ENCODE peak calls at places on chromosomes 11 and 22, in nine cellular contexts. M is coronary artery, J is stomach, F is A549, Q is heart left ventricle, L is GM12865, T is cardiac muscle cell, B is right lobe of liver, S is fibroblast of mammary gland. U is an unnamed sample.

GRCh38 chr11:68905421-68906360 is 2.0 kb downstream of the IGHMBP2 start:
- DNase-seq in M (no peak), J (no peak), F (no peak), Q (no peak), L (no peak), T (no peak), B (no peak), S (no peak), U (no peak)

GRCh38 chr22:30605449-30606110 is 1.4 kb upstream of the TCN2 start:
- DNase-seq in M (no peak), J (peak; percentile 63), F (peak; percentile 69), Q (peak; percentile 54), L (peak; percentile 74), T (peak; percentile 61), B (peak; percentile 54), S (peak; percentile 59), U (peak; percentile 33)

GRCh38 chr11:19676508-19677379 is 35.9 kb upstream of the NAV2 start:
- DNase-seq in M (no peak), J (no peak), F (no peak), Q (peak; percentile 41), L (no peak), T (peak; percentile 46), B (no peak), S (no peak), U (no peak)

GRCh38 chr11:18721576-18722292 is 4.3 kb downstream of the IGSF22 start:
- DNase-seq in M (no peak), J (peak; percentile 40), F (peak; percentile 75), Q (no peak), L (peak; percentile 58), T (peak; percentile 57), B (no peak), S (peak; percentile 54), U (no peak)

GRCh38 chr11:14393129-14393528 is 34.1 kb upstream of the RRAS2 start:
- DNase-seq in M (no peak), J (no peak), F (no peak), Q (no peak), L (no peak), T (no peak), B (no peak), S (no peak), U (no peak)

GRCh38 chr11:2089536-2090165 is 49.5 kb downstream of the IGF2 start:
- DNase-seq in M (no peak), J (peak; percentile 24), F (peak; percentile 70), Q (peak; percentile 11), L (peak; percentile 50), T (peak; percentile 28), B (no peak), S (peak; percentile 28), U (no peak)

GRCh38 chr11:115701284-115701875 is 197.2 kb upstream of the CADM1 start:
- DNase-seq in M (no peak), J (no peak), F (no peak), Q (peak; percentile 45), L (no peak), T (no peak), B (no peak), S (no peak), U (no peak)

GRCh38 chr11:71115770-71116434 is 136.5 kb downstream of the SHANK2 start:
- DNase-seq in M (no peak), J (no peak), F (no peak), Q (no peak), L (no peak), T (peak; percentile 66), B (no peak), S (peak; percentile 8), U (no peak)

GRCh38 chr11:123080023-123080422 is 18.1 kb upstream of the HSPA8 start:
- DNase-seq in M (no peak), J (no peak), F (no peak), Q (no peak), L (no peak), T (no peak), B (no peak), S (no peak), U (no peak)

GRCh38 chr11:94147433-94147845 is 18.8 kb downstream of the PANX1 start:
- DNase-seq in M (no peak), J (no peak), F (no peak), Q (no peak), L (no peak), T (no peak), B (no peak), S (no peak), U (no peak)

GRCh38 chr11:60927061-60927592 is 2.9 kb downstream of the TMEM132A start:
- DNase-seq in M (no peak), J (no peak), F (no peak), Q (no peak), L (no peak), T (no peak), B (no peak), S (no peak), U (no peak)

GRCh38 chr22:49768077-49768476 is 59.6 kb downstream of the BRD1 start:
- DNase-seq in M (no peak), J (no peak), F (no peak), Q (no peak), L (no peak), T (no peak), B (peak; percentile 5), S (no peak), U (no peak)

GRCh38 chr11:96324912-96325311 is 18.1 kb downstream of the MAML2 start:
- DNase-seq in M (no peak), J (no peak), F (no peak), Q (no peak), L (no peak), T (peak; percentile 84), B (no peak), S (peak; percentile 64), U (no peak)

GRCh38 chr11:97909544-97910394 is 1111.0 kb upstream of the CNTN5 start:
- DNase-seq in M (no peak), J (no peak), F (no peak), Q (no peak), L (no peak), T (peak; percentile 83), B (no peak), S (no peak), U (no peak)

GRCh38 chr11:121591405-121592033 is 138.8 kb upstream of the SORL1-AS1 start:
- DNase-seq in M (no peak), J (peak; percentile 70), F (peak; percentile 50), Q (peak; percentile 50), L (peak; percentile 91), T (peak; percentile 86), B (no peak), S (peak; percentile 77), U (no peak)

GRCh38 chr11:68841718-68842426 is at the start of gene CPT1A:
- DNase-seq in M (peak; percentile 87), J (peak; percentile 86), F (peak; percentile 83), Q (peak; percentile 90), L (peak; percentile 77), T (peak; percentile 83), B (peak; percentile 88), S (peak; percentile 59), U (no peak)

GRCh38 chr11:76512851-76513653 is 68.2 kb downstream of the EMSY start:
- DNase-seq in M (no peak), J (no peak), F (no peak), Q (no peak), L (peak; percentile 7), T (peak; percentile 68), B (no peak), S (peak; percentile 52), U (no peak)
- TF ChIP-seq CTCF in M (peak; percentile 26), J (no peak), F (peak; percentile 59), Q (peak; percentile 24), L (peak; percentile 17), T (peak; percentile 49), B (peak; percentile 37), S (peak; percentile 44), U (peak; percentile 30)

DNA sequence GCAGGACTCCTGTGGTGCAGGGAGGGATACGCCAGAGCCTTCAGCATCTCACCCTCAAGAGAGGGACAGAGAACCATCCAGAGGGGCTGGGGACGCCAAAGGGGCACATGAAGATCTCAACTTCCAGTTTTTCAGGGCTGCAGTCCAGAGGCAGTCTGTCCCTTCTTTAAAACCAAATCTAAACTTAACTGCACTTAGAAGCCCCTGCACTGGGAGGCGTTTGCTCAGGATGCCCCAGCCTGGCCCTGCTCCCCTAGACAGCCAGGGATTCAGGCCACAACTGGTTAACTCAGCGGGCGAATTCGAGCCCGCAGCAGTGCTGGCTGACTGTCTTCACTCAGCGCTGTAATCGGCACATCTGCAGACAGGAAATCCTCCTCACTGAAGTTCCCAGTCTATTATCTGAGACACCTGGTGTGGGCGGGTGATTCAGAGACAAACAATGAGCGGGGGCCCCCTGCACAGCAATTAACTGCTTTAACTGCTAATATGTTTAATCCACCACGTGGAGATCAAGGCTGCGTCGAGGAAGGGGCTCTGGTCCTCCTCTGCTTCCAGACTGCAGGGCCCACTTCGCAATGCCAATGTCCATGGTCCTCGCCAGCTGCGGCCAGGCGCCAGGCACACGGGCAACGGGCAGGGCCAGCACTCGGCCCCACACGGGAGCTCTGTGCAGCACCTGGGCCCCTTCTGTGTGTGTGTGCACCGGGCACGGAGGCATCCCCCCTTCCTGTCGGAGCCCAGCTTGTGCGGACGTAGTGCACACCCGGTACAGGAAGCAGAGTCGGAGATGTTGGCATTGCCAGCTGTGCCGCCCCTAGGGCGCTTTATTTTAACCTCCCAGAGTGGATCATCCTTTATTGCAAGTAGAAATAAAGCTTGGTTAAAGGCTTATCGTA is 36.9 kb upstream of the GNB1L start:
- DNase-seq in M (no peak), J (no peak), F (no peak), Q (peak; percentile 21), L (peak; percentile 58), T (peak; percentile 79), B (no peak), S (peak; percentile 84), U (peak; percentile 29)
- H3K4me3 ChIP-seq in M (no peak overlapping the region), J (peak overlapping the region; percentile 16), F (no peak overlapping the region), Q (no peak overlapping the region), L (no peak overlapping the region), T (no peak overlapping the region), B (no peak overlapping the region), S (no peak overlapping the region), U (peak overlapping the region; percentile 7)

GRCh38 chr11:111918390-111919256 is at the start of gene C11orf52:
- DNase-seq in M (no peak), J (peak; percentile 89), F (no peak), Q (no peak), L (no peak), T (peak; percentile 60), B (peak; percentile 76), S (no peak), U (no peak)
- TF ChIP-seq CTCF in M (no peak), J (no peak), F (no peak), Q (no peak), L (no peak), T (no peak), B (no peak), S (no peak), U (no peak)

GRCh38 chr22:25564979-25565677 is 653 bp downstream of the GRK3 start:
- DNase-seq in M (no peak), J (no peak), F (peak; percentile 3), Q (peak; percentile 43), L (peak; percentile 44), T (peak; percentile 31), B (peak; percentile 33), S (no peak), U (no peak)

GRCh38 chr22:25569983-25570382 is 5.5 kb downstream of the GRK3 start:
- DNase-seq in M (no peak), J (no peak), F (no peak), Q (no peak), L (peak; percentile 51), T (no peak), B (no peak), S (no peak), U (no peak)

GRCh38 chr22:25564320-25564978 is at the start of gene GRK3:
- DNase-seq in M (peak; percentile 79), J (peak; percentile 55), F (peak; percentile 21), Q (peak; percentile 75), L (peak; percentile 85), T (peak; percentile 68), B (peak; percentile 76), S (peak; percentile 30), U (no peak)

GRCh38 chr22:25566812-25567211 is 2.3 kb downstream of the GRK3 start:
- DNase-seq in M (no peak), J (no peak), F (no peak), Q (no peak), L (peak; percentile 42), T (no peak), B (no peak), S (no peak), U (no peak)

GRCh38 chr22:25567305-25567704 is 2.8 kb downstream of the GRK3 start:
- DNase-seq in M (no peak), J (no peak), F (no peak), Q (no peak), L (peak; percentile 45), T (no peak), B (no peak), S (no peak), U (no peak)
- H3K4me3 ChIP-seq in M (no peak overlapping the region), J (no peak overlapping the region), F (no peak overlapping the region), Q (no peak overlapping the region), L (peak overlapping the region; percentile 68), T (no peak overlapping the region), B (no peak overlapping the region), S (no peak overlapping the region), U (peak overlapping the region; percentile 63)